ENCODE peak calls at places on chromosomes 1 and 21, in four cellular contexts. One of them, this sample, is unnamed.

GRCh38 chr1:188715566-188715965 is 1762.1 kb downstream of the BRINP3 start:
- DNase-seq in GM12892: no peak
- DNase-seq in effector memory CD8-positive, alpha-beta T cell: no peak
- DNase-seq in lung: no peak
- DNase-seq in this sample: no peak

GRCh38 chr1:56527548-56528302 is 51.6 kb downstream of the PLPP3 start:
- DNase-seq in lung: no peak
- DNase-seq in GM12892: no peak
- DNase-seq in effector memory CD8-positive, alpha-beta T cell: no peak
- DNase-seq in this sample: no peak

GRCh38 chr1:111989531-111990025 is at the start of gene KCND3:
- DNase-seq in effector memory CD8-positive, alpha-beta T cell: no peak
- DNase-seq in GM12892: no peak
- DNase-seq in lung: no peak
- DNase-seq in this sample: no peak

GRCh38 chr1:36327421-36328087 is 4.1 kb upstream of the EVA1B start:
- DNase-seq in GM12892: no peak
- DNase-seq in lung: no peak
- DNase-seq in effector memory CD8-positive, alpha-beta T cell: no peak
- DNase-seq in this sample: no peak

GRCh38 chr1:208184993-208185703 is 59.0 kb downstream of the PLXNA2 start:
- DNase-seq in effector memory CD8-positive, alpha-beta T cell: no peak
- DNase-seq in lung: no peak
- DNase-seq in GM12892: no peak
- DNase-seq in this sample: no peak

GRCh38 chr1:171817511-171818265 is 23.6 kb upstream of the DNM3 start:
- DNase-seq in effector memory CD8-positive, alpha-beta T cell: no peak
- DNase-seq in GM12892: no peak
- DNase-seq in lung: no peak
- DNase-seq in this sample: no peak

GRCh38 chr21:46540087-46540710 is 64.7 kb downstream of the S100B start:
- DNase-seq in GM12892: no peak
- DNase-seq in lung: no peak
- DNase-seq in effector memory CD8-positive, alpha-beta T cell: no peak
- DNase-seq in this sample: no peak

GRCh38 chr1:31843506-31843905 is 27.7 kb upstream of the SPOCD1 start:
- DNase-seq in effector memory CD8-positive, alpha-beta T cell: no peak
- DNase-seq in lung: no peak
- DNase-seq in GM12892: no peak
- DNase-seq in this sample: no peak

GRCh38 chr1:18085387-18086074 is 22.1 kb upstream of the IGSF21 start:
- DNase-seq in GM12892: no peak
- DNase-seq in effector memory CD8-positive, alpha-beta T cell: no peak
- DNase-seq in lung: no peak
- DNase-seq in this sample: no peak

GRCh38 chr1:206703647-206704046 is 18.9 kb downstream of the MAPKAPK2 start:
- DNase-seq in GM12892: no peak
- DNase-seq in effector memory CD8-positive, alpha-beta T cell: peak
- DNase-seq in lung: no peak
- DNase-seq in this sample: peak

GRCh38 chr1:89719502-89720306 is 86.8 kb downstream of the LRRC8C start:
- DNase-seq in GM12892: no peak
- DNase-seq in lung: no peak
- DNase-seq in effector memory CD8-positive, alpha-beta T cell: peak
- DNase-seq in this sample: no peak

GRCh38 chr1:85609976-85610375 is 29.4 kb downstream of the CCN1 start:
- DNase-seq in GM12892: no peak
- DNase-seq in effector memory CD8-positive, alpha-beta T cell: no peak
- DNase-seq in lung: no peak
- DNase-seq in this sample: no peak

GRCh38 chr1:155970531-155971167 is 7.7 kb downstream of the ARHGEF2 start:
- DNase-seq in effector memory CD8-positive, alpha-beta T cell: no peak
- DNase-seq in GM12892: peak
- DNase-seq in lung: peak
- DNase-seq in this sample: peak

GRCh38 chr1:230819976-230820375 is 48.3 kb downstream of the C1orf198 start:
- DNase-seq in GM12892: no peak
- DNase-seq in lung: peak
- DNase-seq in effector memory CD8-positive, alpha-beta T cell: no peak
- DNase-seq in this sample: no peak

GRCh38 chr1:22330092-22330762 is 121.4 kb upstream of the ZBTB40 start:
- DNase-seq in lung: no peak
- DNase-seq in effector memory CD8-positive, alpha-beta T cell: no peak
- DNase-seq in GM12892: no peak
- DNase-seq in this sample: no peak

GRCh38 chr1:196875935-196876334 is 11.9 kb upstream of the CFHR4 start:
- DNase-seq in effector memory CD8-positive, alpha-beta T cell: no peak
- DNase-seq in lung: no peak
- DNase-seq in GM12892: no peak
- DNase-seq in this sample: no peak

GRCh38 chr1:15426492-15427279 is 11.6 kb upstream of the CTRC start:
- DNase-seq in GM12892: no peak
- DNase-seq in lung: no peak
- DNase-seq in effector memory CD8-positive, alpha-beta T cell: no peak
- DNase-seq in this sample: no peak

GRCh38 chr21:45448810-45449657 is 44.1 kb downstream of the COL18A1 start:
- DNase-seq in effector memory CD8-positive, alpha-beta T cell: no peak
- DNase-seq in lung: no peak
- DNase-seq in GM12892: no peak
- DNase-seq in this sample: no peak

GRCh38 chr1:19811206-19811851 is 3.8 kb downstream of the RNF186 start:
- DNase-seq in effector memory CD8-positive, alpha-beta T cell: peak
- DNase-seq in lung: peak
- DNase-seq in GM12892: peak
- DNase-seq in this sample: peak

GRCh38 chr1:160720366-160720765 is 8.7 kb upstream of the CD48 start:
- DNase-seq in effector memory CD8-positive, alpha-beta T cell: no peak
- DNase-seq in lung: no peak
- DNase-seq in GM12892: no peak
- DNase-seq in this sample: no peak

This sample was measured in natural killer cell treated with Interleukin-12 subunit alpha and Interleukin-12 subunit beta and Interleukin-15 and Interleukin-18, amount 100 ng/mL, for 72 hours.